ENCODE peak calls at places on chromosomes 5 and 9, in five cellular contexts. A is astrocyte, B is HCT116, K is fibroblast of lung, I is PC-3. U is an unnamed sample.

GRCh38 chr9:38621434-38622082 is 1.2 kb upstream of the ANKRD18A start:
- DNase-seq in K (no peak), B (no peak), I (peak; percentile 31), A (no peak), U (no peak)

GRCh38 chr5:111733571-111733970 is 23.4 kb downstream of the NREP start:
- DNase-seq in B (no peak), I (no peak), K (no peak), A (no peak), U (no peak)

GRCh38 chr9:136185066-136185465 is 19.9 kb downstream of the LHX3 start:
- DNase-seq in B (no peak), K (no peak), I (no peak), A (no peak), U (no peak)

GRCh38 chr9:37382982-37383357 is 39.5 kb upstream of the GRHPR start:
- DNase-seq in K (no peak), A (no peak), B (no peak), I (no peak), U (no peak)

GRCh38 chr9:136676920-136677686 is 10.2 kb downstream of the AGPAT2 start:
- DNase-seq in A (no peak), B (no peak), I (no peak), K (no peak), U (no peak)

GRCh38 chr5:163508753-163509152 is 3.3 kb downstream of the MAT2B start:
- DNase-seq in B (no peak), I (no peak), K (no peak), A (no peak), U (no peak)

GRCh38 chr9:96391021-96391765 is 7.7 kb upstream of the SLC35D2 start:
- DNase-seq in I (no peak), B (no peak), K (peak; percentile 27), A (no peak), U (no peak)

GRCh38 chr9:38067892-38068615 is 973 bp downstream of the SHB start:
- DNase-seq in K (peak; percentile 14), B (no peak), I (no peak), A (no peak), U (no peak)

GRCh38 chr9:136608331-136609159 is 54.2 kb upstream of the EGFL7 start:
- DNase-seq in K (no peak), I (no peak), A (no peak), B (no peak), U (peak; percentile 46)

GRCh38 chr5:36728697-36729543 is 122.5 kb downstream of the SLC1A3 start:
- DNase-seq in B (no peak), A (peak; percentile 42), I (peak; percentile 86), K (peak; percentile 79), U (peak; percentile 78)

GRCh38 chr5:51202161-51202560 is 181.1 kb upstream of the ISL1 start:
- DNase-seq in K (no peak), B (no peak), I (no peak), A (no peak), U (no peak)

GRCh38 chr9:98995059-98995665 is 51.5 kb downstream of the COL15A1 start:
- DNase-seq in I (no peak), A (no peak), B (no peak), K (peak; percentile 63), U (no peak)

GRCh38 chr9:123996731-123997421 is 14.7 kb upstream of the LHX2 start:
- DNase-seq in K (no peak), B (no peak), I (no peak), A (no peak), U (no peak)
- H3K27ac ChIP-seq in K (no peak overlapping the region), B (no peak overlapping the region), I (no peak overlapping the region), A (no peak overlapping the region), U (no peak overlapping the region)

DNA sequence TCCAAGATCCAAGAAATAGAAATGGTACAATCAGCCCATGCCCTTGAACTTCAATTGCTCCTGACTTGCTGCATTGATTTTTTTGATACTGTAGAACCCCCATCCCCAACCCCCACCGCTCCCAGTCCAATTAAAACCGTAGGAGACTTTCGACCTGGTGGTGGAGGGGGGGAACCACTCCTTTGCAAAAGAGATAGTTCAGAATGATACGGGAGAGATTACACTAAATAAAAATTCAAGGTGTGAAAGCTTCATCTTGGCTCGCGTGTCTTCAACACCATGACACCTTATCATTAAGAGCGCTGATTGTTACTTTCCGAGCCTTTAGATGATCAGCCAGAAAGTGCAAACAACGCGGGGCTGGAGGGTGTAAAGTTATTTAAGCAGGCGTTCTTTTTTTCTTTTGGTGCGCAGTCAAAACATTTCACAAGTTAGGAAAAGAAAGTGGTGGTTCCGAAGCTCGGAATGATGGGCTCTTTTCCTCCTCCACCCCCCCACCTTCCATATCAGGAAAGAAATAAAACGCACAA is 1.3 kb upstream of the ZNF462 start:
- DNase-seq in I (no peak), K (no peak), B (no peak), A (no peak), U (no peak)
- TF ChIP-seq EZH2 in I (no peak), K (no peak), B (no peak), A (no peak), U (no peak)

DNA sequence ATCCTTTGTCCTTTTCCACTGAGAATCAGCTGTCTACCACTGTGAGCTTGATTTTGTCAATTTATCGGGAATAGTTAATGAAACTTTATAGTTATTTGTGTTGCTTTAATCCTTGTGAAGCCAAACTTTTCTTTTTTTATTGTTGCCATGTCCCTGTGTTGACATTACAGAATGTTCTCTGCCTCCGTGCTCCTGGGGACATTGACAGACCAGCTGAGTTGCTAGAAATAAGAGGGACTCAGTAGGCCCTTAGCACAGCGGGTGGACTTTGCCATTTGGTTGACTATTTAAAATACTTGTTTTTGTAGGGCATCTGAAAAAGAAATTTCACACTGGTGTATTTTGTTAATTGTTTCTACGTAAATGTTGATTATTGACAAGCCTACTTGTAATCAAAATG is 70.5 kb downstream of the IL31RA start:
- DNase-seq in K (no peak), B (no peak), I (no peak), A (no peak), U (no peak)
- H3K4me1 ChIP-seq in K (no peaks in the 10 kb centered on the region), B (peaks cover 3% of the 10 kb centered on the region), I (peaks cover 14% of the 10 kb centered on the region), A (no peaks in the 10 kb centered on the region), U (no peaks in the 10 kb centered on the region)

DNA sequence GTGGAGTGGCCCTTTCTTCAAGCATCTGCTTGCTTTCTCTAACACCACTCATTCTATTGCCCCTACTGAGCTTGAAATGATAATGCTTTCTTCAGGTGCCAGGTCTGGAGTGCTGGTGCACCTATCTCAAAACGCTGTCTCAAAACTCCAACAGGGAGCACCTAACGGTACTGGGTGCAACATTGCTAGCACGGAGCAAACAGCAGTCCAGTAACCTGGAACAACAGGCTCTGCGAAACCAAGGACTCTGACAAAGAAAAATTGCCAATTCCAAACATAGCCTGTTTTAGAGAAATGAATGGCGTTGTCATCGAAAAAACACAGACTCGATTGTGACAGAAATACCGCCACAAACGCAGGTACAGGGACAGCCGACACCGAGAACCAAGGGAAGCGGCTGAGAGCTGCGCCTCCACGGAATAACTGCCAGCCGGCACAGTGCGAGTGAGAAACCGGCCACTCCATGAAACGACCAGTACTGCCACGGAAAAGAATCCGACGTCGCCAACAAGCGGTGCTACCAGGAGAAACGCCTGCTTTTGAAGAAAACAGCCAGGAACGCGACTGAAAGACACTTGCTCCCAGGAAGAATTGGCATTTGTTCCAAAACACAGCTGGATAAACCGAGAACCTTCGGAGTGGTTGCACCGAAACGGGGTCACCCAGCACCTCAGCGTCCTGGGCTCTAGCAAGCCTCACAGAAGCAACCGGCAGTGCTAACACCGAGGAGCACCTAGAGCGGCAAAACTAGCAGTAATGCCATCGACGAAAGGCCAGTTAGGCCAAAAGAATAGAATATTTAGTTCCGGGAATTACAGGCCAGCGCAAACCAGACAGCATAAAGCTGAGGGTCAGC is 3.0 kb downstream of the ANXA2R start:
- DNase-seq in K (peak; percentile 75), I (peak; percentile 71), B (no peak), A (peak; percentile 58), U (no peak)
- H3K27ac ChIP-seq in K (peak overlapping the region; percentile 67), I (peak overlapping the region; percentile 90), B (no peak overlapping the region), A (peak overlapping the region; percentile 87), U (no peak overlapping the region)

GRCh38 chr5:95730730-95731570 is at the start of gene RHOBTB3:
- DNase-seq in A (peak; percentile 90), I (peak; percentile 76), B (peak; percentile 63), K (peak; percentile 95), U (peak; percentile 81)
- TF ChIP-seq EZH2 in A (no peak), I (no peak), B (no peak), K (no peak), U (no peak)

DNA sequence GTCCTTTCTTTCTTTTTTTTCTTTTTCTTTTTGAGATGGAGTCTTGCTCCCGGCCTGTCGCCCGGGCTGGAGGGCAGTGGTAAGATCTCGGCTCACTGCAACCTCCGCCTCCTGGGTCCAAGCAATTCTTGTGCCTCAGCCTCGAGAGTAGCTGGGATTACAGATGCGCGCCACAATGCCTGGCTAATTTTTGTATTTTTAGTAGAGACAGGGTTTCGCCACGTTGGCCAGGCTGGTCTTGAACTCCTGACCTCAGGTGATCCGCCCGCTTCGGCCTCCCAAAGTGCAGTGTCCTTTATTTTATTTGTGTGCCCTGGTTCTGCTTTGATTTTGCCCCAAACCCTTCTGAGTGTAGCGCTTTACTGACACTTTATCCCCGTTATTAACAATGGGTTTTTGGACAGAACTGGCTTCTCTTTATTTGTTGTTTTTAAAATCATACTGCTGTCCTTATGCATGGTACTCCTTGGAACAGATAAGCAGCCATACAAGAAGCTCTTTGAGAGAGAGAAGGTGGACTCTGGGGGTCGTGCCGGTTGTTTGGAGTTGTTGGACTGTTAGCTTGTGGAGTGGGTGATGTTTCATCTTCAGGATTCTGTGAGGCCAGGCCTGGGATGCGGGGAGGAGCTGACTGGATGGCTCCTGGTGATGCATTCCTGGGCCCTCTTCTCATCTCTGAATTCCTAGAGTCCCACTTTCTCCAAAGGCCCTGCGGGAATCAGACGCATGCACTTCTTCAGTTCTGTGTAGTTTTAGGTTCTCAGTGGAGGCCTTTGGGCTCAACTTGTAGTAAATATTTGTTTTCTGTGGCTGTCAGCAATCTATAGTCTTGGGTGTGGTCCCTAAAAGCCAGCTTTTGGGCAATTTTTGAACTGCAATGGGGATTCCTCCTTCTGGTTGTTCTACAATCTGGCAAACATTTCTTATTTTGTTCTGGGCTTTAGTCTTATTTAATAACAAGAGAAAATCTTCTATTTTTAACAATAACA is 47.8 kb downstream of the PTTG1 start:
- DNase-seq in I (no peak), B (no peak), A (no peak), K (no peak), U (no peak)
- H3K4me1 ChIP-seq in I (peaks cover 55% of the 10 kb centered on the region), B (no peaks in the 10 kb centered on the region), A (peaks cover 34% of the 10 kb centered on the region), K (peaks cover 3% of the 10 kb centered on the region), U (no peaks in the 10 kb centered on the region)

GRCh38 chr5:144295284-144295683 is 124.6 kb downstream of the KCTD16 start:
- DNase-seq in K (no peak), B (no peak), I (no peak), A (no peak), U (no peak)

GRCh38 chr5:144297083-144297482 is 126.4 kb downstream of the KCTD16 start:
- DNase-seq in B (no peak), K (no peak), A (no peak), I (no peak), U (no peak)

DNA sequence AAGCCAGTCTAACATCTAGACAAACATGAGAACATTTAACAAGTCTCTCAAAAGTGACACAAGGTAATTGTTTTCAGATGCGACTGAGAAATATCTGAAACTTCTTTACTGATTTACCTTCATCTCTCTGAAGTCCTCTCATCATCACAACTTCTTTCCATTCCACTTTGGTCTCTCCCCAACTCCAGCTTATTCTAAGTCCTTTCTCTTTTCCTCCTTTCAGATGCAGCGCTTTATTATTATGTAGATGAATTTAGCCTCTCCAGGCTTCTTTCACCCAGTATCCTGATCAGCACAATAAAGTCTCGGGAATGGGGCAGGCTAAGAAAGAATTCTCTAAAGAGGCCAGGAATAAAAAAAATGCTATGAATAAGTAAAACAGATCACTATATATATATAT is 128.0 kb downstream of the KCTD16 start:
- DNase-seq in B (no peak), A (no peak), K (no peak), I (no peak), U (no peak)
- H3K27ac ChIP-seq in B (no peak overlapping the region), A (no peak overlapping the region), K (no peak overlapping the region), I (no peak overlapping the region), U (no peak overlapping the region)

U was measured in A673.